ENCODE peak calls at places on chromosomes 6 and 20, in six cellular contexts. A is stimulated activated CD4-positive, alpha-beta T cell treated with anti-CD3 and anti-CD28 coated beads, Interleukin-4, amount 100 ng/mL, for 48 hours; F is NCI-H1417; Q is activated T-cell treated with anti-CD3 and anti-CD28 coated beads, Interleukin-2, amount 50 U/mL, for 4 hours; S is naive thymus-derived CD4-positive, alpha-beta T cell; W is CD4-positive, alpha-beta memory T cell. C is an unnamed sample.

GRCh38 chr6:75205776-75206334 is at the start of gene COL12A1:
- DNase-seq in W (peak; percentile 12), Q (no peak), F (peak; percentile 75), A (no peak), S (no peak), C (peak; percentile 35)

GRCh38 chr20:48166082-48166835 is 381.0 kb upstream of the SULF2 start:
- DNase-seq in S (no peak), Q (no peak), A (no peak), F (no peak), W (no peak), C (no peak)

GRCh38 chr20:50198211-50198666 is 7.6 kb downstream of the CEBPB start:
- DNase-seq in F (no peak), S (no peak), Q (no peak), A (no peak), W (no peak), C (no peak)

GRCh38 chr20:34651200-34651599 is 25.7 kb downstream of the PIGU start:
- DNase-seq in Q (no peak), W (no peak), S (no peak), A (no peak), F (no peak), C (no peak)

GRCh38 chr6:129500958-129501381 is 209.0 kb downstream of the ARHGAP18 start:
- DNase-seq in A (no peak), W (no peak), Q (no peak), S (no peak), F (no peak), C (no peak)

GRCh38 chr6:15922510-15923307 is 206.2 kb upstream of the MYLIP start:
- DNase-seq in W (no peak), Q (no peak), A (no peak), F (no peak), S (no peak), C (no peak)

GRCh38 chr6:105994522-105995402 is 91.4 kb upstream of the PRDM1 start:
- DNase-seq in F (no peak), W (peak; percentile 48), S (peak; percentile 39), A (no peak), Q (peak; percentile 50), C (no peak)

GRCh38 chr6:142846883-142847287 is 98.1 kb downstream of the HIVEP2 start:
- DNase-seq in S (no peak), W (no peak), F (peak; percentile 72), A (no peak), Q (no peak), C (no peak)

GRCh38 chr6:167279766-167280440 is 11.2 kb upstream of the UNC93A start:
- DNase-seq in A (no peak), Q (no peak), F (peak; percentile 76), S (no peak), W (no peak), C (no peak)

GRCh38 chr6:73460044-73460443 is 1.5 kb upstream of the MTO1 start:
- DNase-seq in F (no peak), W (no peak), A (no peak), Q (no peak), S (no peak), C (no peak)

GRCh38 chr6:3309391-3310050 is 50.8 kb downstream of the PSMG4 start:
- DNase-seq in F (peak; percentile 86), S (no peak), A (no peak), W (no peak), Q (no peak), C (no peak)

GRCh38 chr6:94254689-94255088 is 835.3 kb upstream of the EPHA7 start:
- DNase-seq in A (no peak), F (peak; percentile 25), S (no peak), Q (no peak), W (no peak), C (no peak)

GRCh38 chr6:125745281-125746018 is 4.0 kb upstream of the HEY2 start:
- DNase-seq in F (peak; percentile 37), Q (no peak), S (no peak), A (no peak), W (no peak), C (no peak)

GRCh38 chr20:43824699-43825402 is 89.8 kb upstream of the TOX2 start:
- DNase-seq in F (peak; percentile 93), A (no peak), Q (no peak), W (no peak), S (no peak), C (no peak)

GRCh38 chr6:15491986-15492269 is 170.9 kb downstream of the DTNBP1 start:
- DNase-seq in F (no peak), Q (no peak), S (no peak), W (no peak), A (no peak), C (no peak)

GRCh38 chr6:37731888-37732287 is 34.2 kb upstream of the MDGA1 start:
- DNase-seq in S (peak; percentile 31), A (peak; percentile 18), W (peak; percentile 23), F (no peak), Q (peak; percentile 58), C (no peak)

GRCh38 chr20:58652606-58653303 is 1.7 kb downstream of the STX16 start:
- DNase-seq in F (peak; percentile 28), A (no peak), Q (no peak), S (peak; percentile 31), W (peak; percentile 31), C (no peak)

GRCh38 chr20:9099372-9099771 is 30.5 kb downstream of the PLCB4 start:
- DNase-seq in S (no peak), A (no peak), F (no peak), Q (no peak), W (no peak), C (no peak)

GRCh38 chr6:106194949-106195919 is 109.1 kb downstream of the PRDM1 start:
- DNase-seq in A (no peak), W (peak; percentile 67), Q (no peak), F (peak; percentile 14), S (peak; percentile 60), C (no peak)

GRCh38 chr20:62886709-62887058 is 25.1 kb upstream of the TCFL5 start:
- DNase-seq in Q (no peak), S (no peak), W (no peak), A (no peak), F (peak; percentile 67), C (no peak)

C was measured in progenitor cell of endocrine pancreas.